ENCODE peak calls at places on chromosomes 7 and 10, in seven cellular contexts. H is fibroblast of villous mesenchyme; X is stimulated activated naive B cell treated with anti-CD40 and anti-IgM and Interleukin-4, amounts not matched to agents 10 μg/mL and 1 μg/mL and 100 μg/mL, for 72 hours; F is stimulated activated CD4-positive, alpha-beta T cell treated with anti-CD3 and anti-CD28 coated beads, Interleukin-1b, Interleukin-23, amount 100 ng/mL, for 4 hours; N is NCI-H1105; U is T-helper 2 cell; Q is iPS-NIHi11. M is an unnamed sample.

GRCh38 chr7:155985518-155986427 is 173.5 kb upstream of the SHH start:
- DNase-seq in H (no peak), X (no peak), F (no peak), N (no peak), U (no peak), Q (no peak), M (no peak)

GRCh38 chr10:42951486-42952251 is 125.2 kb upstream of the RET start:
- DNase-seq in H (no peak), X (no peak), F (no peak), N (no peak), U (no peak), Q (peak), M (no peak)

GRCh38 chr7:135914346-135914745 is 62.8 kb downstream of the MTPN start:
- DNase-seq in H (no peak), X (no peak), F (no peak), N (peak), U (no peak), Q (no peak), M (no peak)

GRCh38 chr10:101161494-101162299 is 30.6 kb downstream of the TLX1 start:
- DNase-seq in H (peak), X (peak), F (peak), N (peak), U (peak), Q (peak), M (peak)

GRCh38 chr10:31041011-31041410 is 9.3 kb upstream of the ZNF438 start:
- DNase-seq in H (no peak), X (no peak), F (no peak), N (no peak), U (no peak), Q (no peak), M (no peak)

GRCh38 chr7:25852249-25852994 is 299.6 kb upstream of the NFE2L3 start:
- DNase-seq in H (peak), X (no peak), F (no peak), N (no peak), U (no peak), Q (no peak), M (peak)

GRCh38 chr7:43650457-43651052 is 67.6 kb downstream of the STK17A start:
- DNase-seq in H (peak), X (no peak), F (no peak), N (no peak), U (no peak), Q (no peak), M (no peak)

GRCh38 chr7:144854839-144855424 is 19.1 kb upstream of the TPK1 start:
- DNase-seq in H (peak), X (no peak), F (no peak), N (peak), U (no peak), Q (peak), M (no peak)

GRCh38 chr10:76055466-76055865 is 624.0 kb downstream of the LRMDA start:
- DNase-seq in H (no peak), X (no peak), F (no peak), N (no peak), U (no peak), Q (no peak), M (no peak)

GRCh38 chr10:20276127-20276979 is 460.1 kb downstream of the PLXDC2 start:
- DNase-seq in H (no peak), X (no peak), F (no peak), N (no peak), U (no peak), Q (no peak), M (no peak)

GRCh38 chr7:26091933-26092332 is 60.1 kb upstream of the NFE2L3 start:
- DNase-seq in H (peak), X (no peak), F (no peak), N (no peak), U (no peak), Q (peak), M (no peak)

GRCh38 chr7:138097064-138097741 is 20.9 kb downstream of the AKR1D1 start:
- DNase-seq in H (peak), X (no peak), F (no peak), N (no peak), U (no peak), Q (no peak), M (no peak)

GRCh38 chr7:69932034-69932628 is 333.9 kb downstream of the AUTS2 start:
- DNase-seq in H (peak), X (no peak), F (no peak), N (peak), U (no peak), Q (no peak), M (no peak)

GRCh38 chr7:36670585-36671431 is 53.5 kb downstream of the AOAH start:
- DNase-seq in H (peak), X (peak), F (peak), N (peak), U (peak), Q (peak), M (peak)

GRCh38 chr10:13099144-13099665 is 758 bp upstream of the OPTN start:
- DNase-seq in H (peak), X (peak), F (no peak), N (peak), U (peak), Q (peak), M (peak)

GRCh38 chr7:54960517-54960916 is 58.3 kb upstream of the EGFR start:
- DNase-seq in H (no peak), X (no peak), F (no peak), N (no peak), U (no peak), Q (no peak), M (no peak)

GRCh38 chr7:30396379-30396778 is 82.2 kb downstream of the NOD1 start:
- DNase-seq in H (peak), X (no peak), F (no peak), N (no peak), U (no peak), Q (peak), M (no peak)

GRCh38 chr10:7297094-7297493 is 113.7 kb downstream of the SFMBT2 start:
- DNase-seq in H (no peak), X (no peak), F (no peak), N (no peak), U (no peak), Q (no peak), M (no peak)

GRCh38 chr10:80081026-80081425 is 2.6 kb downstream of the TMEM254 start:
- DNase-seq in H (no peak), X (no peak), F (no peak), N (no peak), U (no peak), Q (no peak), M (no peak)

GRCh38 chr10:103660364-103661197 is 167.1 kb downstream of the NEURL1 start:
- DNase-seq in H (peak), X (no peak), F (no peak), N (no peak), U (no peak), Q (no peak), M (no peak)